ENCODE peak calls at places on chromosomes 11 and 22, in eight cellular contexts. E, G, S, N, T, Q, M and O are unnamed samples.

GRCh38 chr11:128279861-128280260 is 307.5 kb downstream of the ETS1 start:
- DNase-seq in E (no peak), G (no peak), S (peak; percentile 20), N (no peak), T (peak; percentile 67), Q (no peak), M (no peak), O (peak; percentile 85)

GRCh38 chr11:106281455-106282173 is 204.2 kb downstream of the AASDHPPT start:
- DNase-seq in E (no peak), G (no peak), S (peak; percentile 91), N (no peak), T (peak; percentile 70), Q (no peak), M (no peak), O (peak; percentile 24)

GRCh38 chr11:72577271-72577681 is 96.9 kb downstream of the PDE2A start:
- DNase-seq in E (peak; percentile 51), G (no peak), S (no peak), N (no peak), T (no peak), Q (no peak), M (peak; percentile 35), O (no peak)

GRCh38 chr11:73149105-73149504 is 7.0 kb upstream of the FCHSD2 start:
- DNase-seq in E (no peak), G (no peak), S (no peak), N (peak; percentile 54), T (no peak), Q (no peak), M (no peak), O (no peak)

GRCh38 chr11:134764367-134764766 is 352.3 kb upstream of the B3GAT1 start:
- DNase-seq in E (no peak), G (no peak), S (no peak), N (peak; percentile 30), T (no peak), Q (no peak), M (no peak), O (no peak)

GRCh38 chr11:114163830-114164401 is 104.4 kb downstream of the ZBTB16 start:
- DNase-seq in E (peak; percentile 78), G (no peak), S (peak; percentile 57), N (peak; percentile 85), T (peak; percentile 71), Q (no peak), M (no peak), O (no peak)

GRCh38 chr22:19066531-19067271 is 55.5 kb downstream of the DGCR2 start:
- DNase-seq in E (no peak), G (no peak), S (peak; percentile 21), N (peak; percentile 40), T (peak; percentile 30), Q (no peak), M (no peak), O (peak; percentile 96)

GRCh38 chr11:20089796-20090653 is 70.2 kb downstream of the DBX1 start:
- DNase-seq in E (no peak), G (no peak), S (no peak), N (no peak), T (no peak), Q (peak; percentile 68), M (no peak), O (no peak)

GRCh38 chr11:462107-462890 is 12.2 kb downstream of the PTDSS2 start:
- DNase-seq in E (peak; percentile 76), G (no peak), S (no peak), N (no peak), T (no peak), Q (no peak), M (no peak), O (no peak)

GRCh38 chr11:6201486-6201885 is 2.5 kb downstream of the OR52W1 start:
- DNase-seq in E (no peak), G (no peak), S (no peak), N (no peak), T (no peak), Q (no peak), M (no peak), O (peak; percentile 29)

GRCh38 chr11:71913716-71914115 is 14.7 kb downstream of the XNDC1N start:
- DNase-seq in E (no peak), G (no peak), S (no peak), N (no peak), T (no peak), Q (no peak), M (no peak), O (no peak)

GRCh38 chr11:36463781-36464180 is 46.3 kb downstream of the TRAF6 start:
- DNase-seq in E (no peak), G (no peak), S (no peak), N (no peak), T (no peak), Q (no peak), M (no peak), O (peak; percentile 35)

GRCh38 chr11:93570759-93571413 is 27.7 kb upstream of the SMCO4 start:
- DNase-seq in E (no peak), G (no peak), S (peak; percentile 89), N (no peak), T (peak; percentile 56), Q (peak; percentile 57), M (no peak), O (peak; percentile 76)